ENCODE peak calls at places on chromosomes 4 and X, in six cellular contexts. Q is Peyer's patch, W is breast epithelium, Y is HCT116, F is fibroblast of lung, L is mammary epithelial cell. I is an unnamed sample.

GRCh38 chr4:7034262-7035081 is 8.7 kb upstream of the TADA2B start:
- DNase-seq in Q (no peak), F (peak; percentile 24), Y (no peak), L (peak; percentile 9), W (no peak), I (no peak)

GRCh38 chrX:45774961-45775360 is 574.3 kb upstream of the DIPK2B start:
- DNase-seq in Q (no peak), W (no peak), F (peak; percentile 76), Y (no peak), L (peak; percentile 93), I (no peak)

GRCh38 chrX:44903107-44903506 is 30.1 kb downstream of the KDM6A start:
- DNase-seq in L (peak; percentile 86), W (no peak), Y (peak; percentile 33), Q (no peak), F (peak; percentile 67), I (no peak)

GRCh38 chr4:23614284-23614892 is 275.5 kb downstream of the PPARGC1A start:
- DNase-seq in L (peak; percentile 0), W (no peak), F (peak; percentile 21), Q (no peak), Y (no peak), I (no peak)

GRCh38 chr4:15778191-15778741 is at the start of gene CD38:
- DNase-seq in W (no peak), F (no peak), Y (no peak), Q (peak; percentile 81), L (no peak), I (no peak)

GRCh38 chrX:20433376-20433775 is 166.7 kb upstream of the RPS6KA3 start:
- DNase-seq in Q (no peak), F (no peak), L (no peak), W (no peak), Y (no peak), I (no peak)

GRCh38 chr4:2273221-2273620 is 11.3 kb upstream of the MXD4 start:
- DNase-seq in F (no peak), L (no peak), Q (no peak), W (no peak), Y (no peak), I (no peak)

GRCh38 chr4:94827481-94828110 is 69.8 kb downstream of the BMPR1B start:
- DNase-seq in L (peak; percentile 88), F (peak; percentile 59), W (no peak), Q (no peak), Y (peak; percentile 62), I (no peak)

GRCh38 chrX:9859711-9860555 is 73.7 kb downstream of the SHROOM2 start:
- DNase-seq in Q (no peak), F (peak; percentile 44), L (no peak), W (no peak), Y (no peak), I (no peak)

GRCh38 chr4:131302108-131302507 is 1847.0 kb upstream of the PCDH10 start:
- DNase-seq in Y (no peak), W (no peak), L (no peak), F (no peak), Q (no peak), I (no peak)

GRCh38 chr4:54099287-54099958 is 540 bp upstream of the GSX2 start:
- DNase-seq in L (no peak), F (no peak), W (no peak), Q (no peak), Y (no peak), I (no peak)

GRCh38 chrX:13689519-13690211 is 737 bp downstream of the RAB9A start:
- DNase-seq in W (no peak), L (peak; percentile 36), F (peak; percentile 51), Q (no peak), Y (no peak), I (no peak)

GRCh38 chr4:67549123-67549522 is 3.8 kb upstream of the CENPC start:
- DNase-seq in Y (no peak), Q (no peak), L (peak; percentile 35), F (peak; percentile 23), W (no peak), I (no peak)

GRCh38 chr4:1802151-1802715 is 9.1 kb downstream of the FGFR3 start:
- DNase-seq in F (peak; percentile 38), W (no peak), L (no peak), Y (no peak), Q (no peak), I (no peak)

GRCh38 chr4:156606444-156607197 is 365.0 kb downstream of the PDGFC start:
- DNase-seq in L (no peak), Q (no peak), W (no peak), F (peak; percentile 18), Y (no peak), I (no peak)

GRCh38 chr4:74531952-74532794 is 87.2 kb downstream of the AREG start:
- DNase-seq in W (no peak), L (peak; percentile 78), Y (peak; percentile 92), Q (no peak), F (peak; percentile 98), I (no peak)

GRCh38 chr4:113077611-113078010 is 28.2 kb downstream of the ANK2 start:
- DNase-seq in W (no peak), Q (no peak), L (no peak), Y (no peak), F (no peak), I (no peak)

GRCh38 chr4:126271266-126271665 is 956.5 kb downstream of the FAT4 start:
- DNase-seq in F (no peak), Q (no peak), Y (no peak), W (no peak), L (no peak), I (no peak)

GRCh38 chr4:81555489-81555888 is 83.8 kb upstream of the RASGEF1B start:
- DNase-seq in L (no peak), W (no peak), Q (no peak), Y (no peak), F (no peak), I (no peak)

GRCh38 chrX:13764765-13765164 is 30.2 kb downstream of the OFD1 start:
- DNase-seq in Q (no peak), Y (no peak), F (peak; percentile 23), W (no peak), L (no peak), I (no peak)

GRCh38 chrX:2513120-2513664 is 12.4 kb upstream of the DHRSX start:
- DNase-seq in W (no peak), F (no peak), Y (no peak), Q (no peak), L (no peak), I (no peak)

GRCh38 chr4:186760576-186760975 is 36.9 kb upstream of the FAT1 start:
- DNase-seq in Y (no peak), W (no peak), F (peak; percentile 39), Q (no peak), L (peak; percentile 76), I (no peak)

GRCh38 chr4:77599378-77599777 is 6.2 kb upstream of the CXCL13 start:
- DNase-seq in F (peak; percentile 60), Y (peak; percentile 53), W (no peak), L (peak; percentile 42), Q (no peak), I (no peak)

GRCh38 chrX:130083107-130083490 is 27.2 kb downstream of the ELF4 start:
- DNase-seq in F (no peak), Q (no peak), Y (no peak), L (no peak), W (no peak), I (no peak)

GRCh38 chrX:154914052-154914451 is 27.9 kb downstream of the F8A1 start:
- DNase-seq in Y (no peak), F (no peak), L (no peak), W (no peak), Q (no peak), I (no peak)
- H3K27ac ChIP-seq in Y (no peak overlapping the region), F (no peak overlapping the region), L (no peak overlapping the region), W (no peak overlapping the region), Q (no peak overlapping the region), I (no peak overlapping the region)

GRCh38 chr4:184064877-184065276 is 152.8 kb downstream of the ENPP6 start:
- DNase-seq in Q (no peak), W (no peak), F (no peak), Y (no peak), L (no peak), I (no peak)
- H3K27ac ChIP-seq in Q (no peak overlapping the region), W (no peak overlapping the region), F (no peak overlapping the region), Y (no peak overlapping the region), L (no peak overlapping the region), I (no peak overlapping the region)

DNA sequence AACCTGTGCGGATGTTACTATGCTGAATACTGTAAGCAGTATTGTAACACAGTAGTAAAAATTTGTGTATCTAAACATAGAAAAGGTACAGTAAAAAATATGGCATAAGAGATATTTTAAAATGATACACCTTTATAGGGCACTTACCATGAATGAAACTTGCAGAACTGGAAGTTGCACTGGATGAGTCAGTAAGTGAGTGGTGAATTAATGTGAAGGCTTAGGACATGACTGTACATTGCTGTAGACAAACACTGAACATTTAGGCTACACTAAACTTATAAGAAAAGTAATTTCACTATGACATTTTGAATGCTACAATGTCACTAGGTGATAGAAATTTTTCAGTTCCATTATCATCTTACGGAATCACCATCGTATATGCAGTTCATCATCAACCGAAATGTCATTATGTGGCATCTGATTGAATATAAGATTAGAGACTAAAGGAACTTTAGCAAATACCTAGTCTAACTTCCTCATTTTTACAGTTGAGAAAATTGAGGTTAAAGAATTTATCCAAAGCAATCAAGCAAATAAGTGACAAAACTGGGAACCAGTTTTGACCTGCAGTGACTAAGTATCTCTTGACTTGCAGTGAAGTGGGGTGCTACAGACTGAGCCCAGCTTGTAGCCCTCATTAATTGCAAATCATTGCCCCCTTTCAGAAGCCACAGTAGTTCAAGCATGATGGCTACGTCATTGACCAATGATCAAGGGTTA is 55.3 kb downstream of the EGF start:
- DNase-seq in Q (no peak), L (peak; percentile 86), W (no peak), Y (no peak), F (peak; percentile 8), I (no peak)
- H3K27ac ChIP-seq in Q (no peak overlapping the region), L (peak overlapping the region; percentile 28), W (no peak overlapping the region), Y (no peak overlapping the region), F (no peak overlapping the region), I (no peak overlapping the region)

GRCh38 chr4:85508654-85509053 is 33.7 kb downstream of the ARHGAP24 start:
- DNase-seq in L (no peak), F (no peak), Q (no peak), Y (no peak), W (no peak), I (no peak)
- H3K27ac ChIP-seq in L (no peak overlapping the region), F (no peak overlapping the region), Q (no peak overlapping the region), Y (no peak overlapping the region), W (no peak overlapping the region), I (no peak overlapping the region)

GRCh38 chrX:48715066-48715465 is 18.5 kb downstream of the SUV39H1 start:
- DNase-seq in Q (no peak), W (no peak), Y (no peak), L (peak; percentile 40), F (peak; percentile 47), I (no peak)

GRCh38 chrX:48713847-48714246 is 17.3 kb downstream of the SUV39H1 start:
- DNase-seq in Y (no peak), Q (no peak), L (no peak), W (no peak), F (no peak), I (no peak)

GRCh38 chrX:48719958-48720357 is 23.4 kb downstream of the SUV39H1 start:
- DNase-seq in W (no peak), L (no peak), Q (no peak), F (no peak), Y (no peak), I (no peak)

GRCh38 chrX:48714573-48714972 is 18.0 kb downstream of the SUV39H1 start:
- DNase-seq in Q (no peak), Y (no peak), L (no peak), W (no peak), F (peak; percentile 1), I (no peak)

GRCh38 chrX:48715876-48716502 is 19.5 kb downstream of the SUV39H1 start:
- DNase-seq in F (no peak), Y (no peak), W (no peak), Q (no peak), L (peak; percentile 69), I (no peak)
- H3K27ac ChIP-seq in F (no peak overlapping the region), Y (no peak overlapping the region), W (no peak overlapping the region), Q (no peak overlapping the region), L (no peak overlapping the region), I (no peak overlapping the region)

GRCh38 chr4:56803473-56803872 is 18.0 kb downstream of the SPINK2 start:
- DNase-seq in F (no peak), Y (no peak), L (peak; percentile 12), Q (no peak), W (no peak), I (no peak)
- H3K27ac ChIP-seq in F (no peak overlapping the region), Y (no peak overlapping the region), L (no peak overlapping the region), Q (no peak overlapping the region), W (no peak overlapping the region), I (no peak overlapping the region)

I was measured in ascending aorta.